ENCODE peak calls at places on chromosomes 3 and 15, in five cellular contexts. E, T, K, J and W are unnamed samples. For H3K27me3, the result is how much of the 10 kb centered on the place peaks cover.

GRCh38 chr3:174100744-174101143 is 703.2 kb downstream of the NLGN1 start:
- DNase-seq in E (no peak), T (no peak), K (peak), J (no peak), W (no peak)

GRCh38 chr3:4736284-4736861 is 242.9 kb upstream of the BHLHE40 start:
- DNase-seq in E (peak), T (no peak), K (peak), J (no peak), W (peak)

GRCh38 chr15:25345943-25346342 is 92.9 kb downstream of the UBE3A start:
- DNase-seq in E (no peak), T (peak), K (peak), J (peak), W (peak)

GRCh38 chr3:106004137-106004600 is 135.4 kb upstream of the CBLB start:
- DNase-seq in E (no peak), T (no peak), K (peak), J (no peak), W (peak)

GRCh38 chr3:146159616-146160232 is 1.3 kb downstream of the PLOD2 start:
- DNase-seq in E (no peak), T (no peak), K (no peak), J (no peak), W (no peak)

GRCh38 chr3:17187589-17188184 is 302.9 kb downstream of the PLCL2 start:
- DNase-seq in E (no peak), T (peak), K (no peak), J (no peak), W (no peak)

GRCh38 chr15:45454825-45455224 is 67.7 kb downstream of the SLC30A4 start:
- DNase-seq in E (peak), T (no peak), K (peak), J (no peak), W (peak)

GRCh38 chr3:196275126-196275525 is 12.4 kb downstream of the PCYT1A start:
- DNase-seq in E (no peak), T (no peak), K (no peak), J (no peak), W (peak)

GRCh38 chr3:190387578-190388213 is at the start of gene CLDN16:
- DNase-seq in E (no peak), T (no peak), K (no peak), J (no peak), W (no peak)

GRCh38 chr15:67105065-67105951 is 39.9 kb downstream of the SMAD3 start:
- DNase-seq in E (peak), T (no peak), K (peak), J (no peak), W (peak)

GRCh38 chr3:140285380-140285779 is 350.4 kb downstream of the CLSTN2 start:
- DNase-seq in E (no peak), T (no peak), K (no peak), J (no peak), W (no peak)

GRCh38 chr3:28089527-28089897 is 151.9 kb upstream of the CMC1 start:
- DNase-seq in E (no peak), T (no peak), K (no peak), J (no peak), W (no peak)

GRCh38 chr15:78930577-78931388 is 14.1 kb downstream of the CTSH start:
- DNase-seq in E (no peak), T (no peak), K (peak), J (no peak), W (peak)

GRCh38 chr3:114299421-114299820 is 5.6 kb downstream of the TIGIT start:
- DNase-seq in E (no peak), T (peak), K (no peak), J (peak), W (no peak)

GRCh38 chr15:26806161-26806560 is 33.3 kb upstream of the GABRB3 start:
- DNase-seq in E (peak), T (peak), K (no peak), J (no peak), W (no peak)

GRCh38 chr3:156174229-156174847 is 54.0 kb downstream of the KCNAB1 start:
- DNase-seq in E (no peak), T (peak), K (peak), J (no peak), W (peak)

GRCh38 chr15:77075528-77075927 is 4.6 kb upstream of the TSPAN3 start:
- DNase-seq in E (no peak), T (no peak), K (no peak), J (no peak), W (peak)

GRCh38 chr15:82850731-82851130 is 41.3 kb downstream of the WHAMM start:
- DNase-seq in E (peak), T (no peak), K (no peak), J (peak), W (no peak)

GRCh38 chr3:132003685-132004084 is 31.1 kb downstream of the CPNE4 start:
- DNase-seq in E (no peak), T (no peak), K (no peak), J (no peak), W (no peak)

GRCh38 chr3:9308298-9308990 is 54.4 kb upstream of the THUMPD3 start:
- DNase-seq in E (no peak), T (no peak), K (no peak), J (no peak), W (peak)

GRCh38 chr3:149455366-149455765 is 19.1 kb upstream of the TM4SF4 start:
- DNase-seq in E (no peak), T (no peak), K (no peak), J (no peak), W (no peak)

GRCh38 chr15:45829336-45830153 is 194.7 kb downstream of the SQOR start:
- DNase-seq in E (peak), T (no peak), K (no peak), J (peak), W (no peak)

GRCh38 chr15:42275780-42276395 is 2.7 kb upstream of the TMEM87A start:
- DNase-seq in E (no peak), T (no peak), K (no peak), J (no peak), W (no peak)

GRCh38 chr3:16864610-16865313 is 20.0 kb upstream of the PLCL2 start:
- DNase-seq in E (no peak), T (no peak), K (peak), J (no peak), W (peak)

GRCh38 chr3:142027713-142028112 is 121.6 kb downstream of the TFDP2 start:
- DNase-seq in E (no peak), T (peak), K (no peak), J (no peak), W (peak)

GRCh38 chr3:158781859-158782258 is 20.0 kb upstream of the MFSD1 start:
- DNase-seq in E (no peak), T (no peak), K (no peak), J (no peak), W (no peak)

GRCh38 chr15:85742186-85742751 is 52.5 kb downstream of the KLHL25 start:
- DNase-seq in E (no peak), T (no peak), K (peak), J (no peak), W (no peak)

GRCh38 chr3:44885618-44886017 is 11.2 kb downstream of the TGM4 start:
- DNase-seq in E (no peak), T (no peak), K (peak), J (no peak), W (peak)

GRCh38 chr3:139578783-139579182 is 39.2 kb upstream of the RBP1 start:
- DNase-seq in E (no peak), T (no peak), K (no peak), J (no peak), W (no peak)

GRCh38 chr3:136008732-136009456 is 43.4 kb downstream of the PPP2R3A start:
- DNase-seq in E (no peak), T (no peak), K (peak), J (no peak), W (no peak)

GRCh38 chr3:110384601-110385000 is 687.0 kb upstream of the NECTIN3 start:
- DNase-seq in E (no peak), T (no peak), K (peak), J (no peak), W (peak)

GRCh38 chr3:63670544-63670943 is 18.1 kb downstream of the SNTN start:
- DNase-seq in E (no peak), T (peak), K (no peak), J (no peak), W (no peak)

GRCh38 chr3:131285456-131285855 is 96.1 kb upstream of the NUDT16 start:
- DNase-seq in E (no peak), T (no peak), K (no peak), J (no peak), W (no peak)

GRCh38 chr3:184761120-184761841 is 49.4 kb upstream of the MAGEF1 start:
- DNase-seq in E (peak), T (no peak), K (peak), J (peak), W (peak)

GRCh38 chr15:29656636-29657475 is 165.4 kb downstream of the TJP1 start:
- DNase-seq in E (no peak), T (peak), K (no peak), J (peak), W (no peak)

GRCh38 chr3:181718416-181718815 is 6.7 kb downstream of the SOX2 start:
- DNase-seq in E (no peak), T (no peak), K (no peak), J (no peak), W (peak)

GRCh38 chr3:181719298-181719859 is 7.7 kb downstream of the SOX2 start:
- DNase-seq in E (no peak), T (no peak), K (no peak), J (no peak), W (peak)

GRCh38 chr3:181717505-181717904 is 5.8 kb downstream of the SOX2 start:
- DNase-seq in E (no peak), T (no peak), K (no peak), J (no peak), W (peak)

GRCh38 chr3:181715601-181716340 is 4.0 kb downstream of the SOX2 start:
- DNase-seq in E (no peak), T (no peak), K (no peak), J (no peak), W (peak)

GRCh38 chr3:181716916-181717315 is 5.2 kb downstream of the SOX2 start:
- DNase-seq in E (no peak), T (no peak), K (no peak), J (no peak), W (peak)
- H3K27me3 ChIP-seq in E (under half), T (half or more), K (under half), J (under half), W (half or more)

GRCh38 chr3:137746808-137747207 is 17.3 kb upstream of the SOX14 start:
- DNase-seq in E (no peak), T (no peak), K (no peak), J (no peak), W (no peak)
- H3K27me3 ChIP-seq in E (under half), T (half or more), K (under half), J (under half), W (under half)

GRCh38 chr3:123446210-123446609 is 2.7 kb downstream of the ADCY5 start:
- DNase-seq in E (no peak), T (no peak), K (no peak), J (no peak), W (no peak)

GRCh38 chr3:123446610-123447109 is 2.2 kb downstream of the ADCY5 start:
- DNase-seq in E (no peak), T (no peak), K (no peak), J (no peak), W (no peak)

GRCh38 chr3:123444744-123445143 is 4.1 kb downstream of the ADCY5 start:
- DNase-seq in E (no peak), T (no peak), K (no peak), J (no peak), W (no peak)

GRCh38 chr3:123444023-123444422 is 4.9 kb downstream of the ADCY5 start:
- DNase-seq in E (no peak), T (peak), K (no peak), J (no peak), W (no peak)

DNA sequence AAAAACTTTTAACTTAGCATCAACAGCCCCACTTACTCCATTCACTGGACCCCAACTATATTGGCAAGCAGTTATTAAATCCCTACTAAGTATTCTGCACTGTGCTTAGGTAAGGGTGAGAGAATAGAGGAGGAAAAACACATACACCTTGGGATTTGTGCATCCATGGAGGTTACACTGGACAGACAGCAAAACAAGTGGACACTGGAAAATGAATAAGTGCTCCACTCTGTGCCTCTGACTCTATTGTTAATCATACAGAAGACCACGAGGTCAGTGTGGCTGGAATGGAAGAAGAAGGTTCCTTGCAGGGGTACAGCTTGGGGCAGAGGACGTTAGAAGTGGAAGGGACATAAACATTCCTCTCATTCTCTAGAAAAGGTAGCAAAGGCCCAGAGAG is 3.2 kb downstream of the ADCY5 start:
- DNase-seq in E (no peak), T (no peak), K (no peak), J (no peak), W (no peak)
- H3K27me3 ChIP-seq in E (under half), T (under half), K (half or more), J (under half), W (under half)

DNA sequence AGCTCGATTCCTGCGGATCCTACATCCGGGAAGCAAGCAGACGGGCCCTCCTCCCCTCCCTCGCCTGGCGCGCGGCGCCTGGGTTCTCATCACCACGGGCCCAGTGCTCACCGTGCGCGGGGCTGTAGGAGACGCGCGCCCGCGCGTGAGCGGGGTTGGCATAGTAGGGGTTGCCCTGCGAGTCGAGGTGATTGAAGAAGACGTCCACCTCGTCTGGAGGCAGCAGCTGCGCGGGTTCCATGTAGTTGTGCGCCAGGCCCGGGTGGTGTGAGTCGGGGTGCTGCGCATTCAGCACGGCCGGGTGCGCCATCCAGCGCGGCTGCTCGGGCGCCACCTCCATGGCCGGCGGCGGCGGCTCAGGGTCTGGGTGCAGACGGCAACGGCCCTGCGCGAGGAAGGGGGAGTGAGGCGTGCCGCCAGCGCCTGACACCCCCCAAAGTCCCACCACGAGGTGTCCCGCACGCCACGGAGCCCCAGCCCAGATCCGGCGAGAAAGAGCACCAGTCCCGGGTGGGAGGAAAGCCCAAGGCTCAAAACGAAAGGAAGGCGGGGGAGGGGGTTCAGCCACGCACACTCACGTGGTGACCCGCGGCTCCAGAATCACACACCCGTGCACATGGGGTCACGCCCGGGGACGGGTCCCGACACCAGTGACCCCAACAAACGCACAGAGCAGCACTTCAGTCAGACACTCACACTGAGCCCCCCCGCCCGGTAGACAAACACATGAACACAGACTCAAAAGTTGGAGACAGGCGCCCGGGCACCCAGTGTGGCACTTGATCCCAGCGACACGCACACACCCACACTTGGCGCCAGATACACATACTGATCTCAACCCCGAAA is 6.1 kb downstream of the GATA2 start:
- DNase-seq in E (no peak), T (peak), K (peak), J (peak), W (no peak)
- H3K27me3 ChIP-seq in E (under half), T (half or more), K (under half), J (half or more), W (half or more)